ENCODE peak calls at places on chromosome 4, in seven cellular contexts. A is EH; K is activated T-cell treated with anti-CD3 and anti-CD28 coated beads for 48 hours; I is stimulated activated CD4-positive, alpha-beta T cell treated with anti-CD3 and anti-CD28 coated beads, Interleukin-1b, Interleukin-23, amount 100 ng/mL, for 24 hours; G is choroid plexus epithelial cell; E is G401; N is pancreas. L is an unnamed sample.

GRCh38 chr4:24988776-24989175 is 42.0 kb downstream of the LGI2 start:
- DNase-seq in G (peak), K (no peak), A (peak), I (no peak), E (peak), N (no peak), L (no peak)

GRCh38 chr4:30605616-30606015 is 114.6 kb upstream of the PCDH7 start:
- DNase-seq in N (no peak), A (no peak), I (no peak), G (peak), E (no peak), K (no peak), L (no peak)

GRCh38 chr4:77881460-77882295 is 19.0 kb downstream of the MRPL1 start:
- DNase-seq in A (peak), E (no peak), N (no peak), K (no peak), G (peak), I (no peak), L (no peak)

GRCh38 chr4:47251363-47252135 is 212.0 kb downstream of the COMMD8 start:
- DNase-seq in A (peak), E (no peak), I (no peak), G (no peak), K (no peak), N (no peak), L (no peak)

GRCh38 chr4:4837921-4838601 is 21.4 kb upstream of the MSX1 start:
- DNase-seq in G (no peak), K (no peak), E (no peak), N (no peak), A (no peak), I (no peak), L (no peak)

GRCh38 chr4:13821522-13821921 is 194.0 kb upstream of the BOD1L1 start:
- DNase-seq in A (peak), E (no peak), G (peak), K (no peak), I (no peak), N (no peak), L (no peak)

GRCh38 chr4:7539659-7540058 is 104.9 kb upstream of the PSAPL1 start:
- DNase-seq in K (peak), G (peak), I (peak), A (peak), E (no peak), N (no peak), L (no peak)

GRCh38 chr4:6278801-6279197 is 9.1 kb downstream of the WFS1 start:
- DNase-seq in G (peak), A (no peak), K (no peak), I (no peak), E (no peak), N (no peak), L (no peak)

GRCh38 chr4:87068591-87069021 is 133.8 kb downstream of the AFF1 start:
- DNase-seq in I (no peak), E (no peak), G (peak), A (no peak), K (no peak), N (no peak), L (no peak)

GRCh38 chr4:87856816-87857215 is 24.0 kb downstream of the MEPE start:
- DNase-seq in I (no peak), G (peak), E (peak), K (no peak), N (no peak), A (peak), L (peak)

GRCh38 chr4:8761167-8761823 is 110.3 kb downstream of the HMX1 start:
- DNase-seq in N (peak), A (no peak), K (no peak), I (no peak), G (no peak), E (no peak), L (no peak)

GRCh38 chr4:8832130-8832930 is 39.3 kb downstream of the HMX1 start:
- DNase-seq in A (no peak), N (no peak), E (no peak), G (peak), K (no peak), I (no peak), L (no peak)

GRCh38 chr4:56213543-56213942 is 173.7 kb downstream of the AASDH start:
- DNase-seq in K (no peak), N (no peak), A (no peak), I (no peak), G (no peak), E (no peak), L (no peak)

L was measured in cerebellar cortex.